ENCODE peak calls at places on chromosomes 11 and 22, in nine cellular contexts. B, K, O, A, N, H, R, P and U are unnamed samples.

GRCh38 chr22:28989912-28990311 is 71.7 kb downstream of the C22orf31 start:
- DNase-seq in N (no peak), O (no peak), P (no peak), K (no peak), R (no peak), B (no peak), A (no peak), H (no peak), U (no peak)

GRCh38 chr11:92406472-92406871 is 181.9 kb downstream of the FAT3 start:
- DNase-seq in O (no peak), B (no peak), H (no peak), A (no peak), N (no peak), R (no peak), K (no peak), P (no peak), U (no peak)

GRCh38 chr11:85961130-85961529 is 105.9 kb downstream of the CCDC83 start:
- DNase-seq in O (no peak), K (no peak), H (no peak), R (no peak), A (no peak), B (no peak), N (no peak), P (no peak), U (no peak)

GRCh38 chr11:111297696-111298095 is 650 bp upstream of the POU2AF3 start:
- DNase-seq in O (no peak), K (no peak), R (no peak), B (no peak), P (no peak), A (no peak), H (no peak), N (no peak), U (no peak)

GRCh38 chr22:17949926-17950473 is 74.4 kb downstream of the MICAL3 start:
- DNase-seq in B (no peak), R (no peak), A (no peak), K (no peak), H (no peak), N (no peak), O (no peak), P (no peak), U (no peak)

GRCh38 chr11:79078999-79079398 is 361.8 kb downstream of the TENM4 start:
- DNase-seq in P (no peak), N (no peak), H (no peak), O (no peak), R (no peak), K (no peak), A (no peak), B (no peak), U (no peak)

GRCh38 chr11:65576867-65577755 is 1.3 kb downstream of the EHBP1L1 start:
- DNase-seq in H (no peak), B (peak; percentile 51), N (peak; percentile 95), A (no peak), P (peak; percentile 51), K (peak; percentile 78), O (peak; percentile 45), R (no peak), U (no peak)

GRCh38 chr11:83681045-83681781 is 395.0 kb upstream of the CCDC90B start:
- DNase-seq in P (peak; percentile 1), O (no peak), R (peak; percentile 15), N (no peak), B (no peak), K (no peak), A (no peak), H (no peak), U (no peak)

GRCh38 chr22:29310863-29311339 is 4.5 kb downstream of the GAS2L1 start:
- DNase-seq in O (peak; percentile 98), A (peak; percentile 58), B (peak; percentile 98), N (peak; percentile 100), R (no peak), K (peak; percentile 97), H (peak; percentile 98), P (peak; percentile 98), U (peak; percentile 96)

GRCh38 chr11:119518746-119519382 is 95.9 kb upstream of the THY1 start:
- DNase-seq in R (no peak), N (no peak), P (peak; percentile 53), H (peak; percentile 47), K (no peak), B (peak; percentile 66), O (peak; percentile 45), A (peak; percentile 42), U (no peak)

GRCh38 chr11:5324197-5324596 is at the start of gene OR51B2:
- DNase-seq in N (no peak), P (no peak), H (no peak), A (no peak), K (no peak), O (no peak), R (no peak), B (no peak), U (no peak)

DNA sequence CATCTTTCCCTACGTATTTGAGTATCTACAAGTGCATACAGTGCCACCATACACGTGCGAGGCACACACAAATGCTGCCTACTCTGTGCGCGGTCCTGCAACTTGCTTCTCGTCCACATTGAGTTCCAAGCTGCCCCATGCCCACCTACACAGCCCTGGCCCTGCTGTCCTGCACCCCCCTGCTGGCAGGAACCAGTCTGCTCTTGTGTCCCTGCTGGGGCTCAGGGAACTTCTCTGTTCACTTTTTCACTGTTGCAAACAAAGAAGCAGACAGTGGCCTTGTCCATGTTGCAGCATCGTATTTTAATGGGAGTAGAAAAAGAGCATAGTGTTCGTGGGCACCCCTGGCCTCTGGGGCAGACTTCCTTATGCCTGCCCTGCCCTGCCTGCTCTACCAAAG is 14.0 kb downstream of the CPT1A start:
- DNase-seq in A (no peak), R (no peak), N (no peak), O (no peak), P (no peak), H (no peak), B (no peak), K (no peak), U (no peak)
- TF ChIP-seq CTCF in A (no peak), R (no peak), N (no peak), O (no peak), P (no peak), H (peak; percentile 41), B (no peak), K (no peak), U (no peak)

GRCh38 chr11:64161037-64161436 is 4.9 kb downstream of the MACROD1 start:
- DNase-seq in N (no peak), O (no peak), K (no peak), B (no peak), H (no peak), P (no peak), A (no peak), R (no peak), U (no peak)

GRCh38 chr11:64153831-64154230 is 12.1 kb downstream of the MACROD1 start:
- DNase-seq in N (no peak), H (no peak), B (no peak), R (no peak), A (no peak), O (no peak), P (no peak), K (no peak), U (no peak)

GRCh38 chr11:64157987-64158386 is 7.9 kb downstream of the MACROD1 start:
- DNase-seq in B (no peak), H (no peak), R (no peak), K (no peak), P (no peak), O (no peak), A (no peak), N (no peak), U (no peak)

GRCh38 chr11:64152841-64153691 is 12.8 kb downstream of the MACROD1 start:
- DNase-seq in A (peak; percentile 81), B (peak; percentile 54), K (peak; percentile 80), H (peak; percentile 18), P (peak; percentile 42), R (peak; percentile 61), O (peak; percentile 29), N (peak; percentile 93), U (peak; percentile 57)

DNA sequence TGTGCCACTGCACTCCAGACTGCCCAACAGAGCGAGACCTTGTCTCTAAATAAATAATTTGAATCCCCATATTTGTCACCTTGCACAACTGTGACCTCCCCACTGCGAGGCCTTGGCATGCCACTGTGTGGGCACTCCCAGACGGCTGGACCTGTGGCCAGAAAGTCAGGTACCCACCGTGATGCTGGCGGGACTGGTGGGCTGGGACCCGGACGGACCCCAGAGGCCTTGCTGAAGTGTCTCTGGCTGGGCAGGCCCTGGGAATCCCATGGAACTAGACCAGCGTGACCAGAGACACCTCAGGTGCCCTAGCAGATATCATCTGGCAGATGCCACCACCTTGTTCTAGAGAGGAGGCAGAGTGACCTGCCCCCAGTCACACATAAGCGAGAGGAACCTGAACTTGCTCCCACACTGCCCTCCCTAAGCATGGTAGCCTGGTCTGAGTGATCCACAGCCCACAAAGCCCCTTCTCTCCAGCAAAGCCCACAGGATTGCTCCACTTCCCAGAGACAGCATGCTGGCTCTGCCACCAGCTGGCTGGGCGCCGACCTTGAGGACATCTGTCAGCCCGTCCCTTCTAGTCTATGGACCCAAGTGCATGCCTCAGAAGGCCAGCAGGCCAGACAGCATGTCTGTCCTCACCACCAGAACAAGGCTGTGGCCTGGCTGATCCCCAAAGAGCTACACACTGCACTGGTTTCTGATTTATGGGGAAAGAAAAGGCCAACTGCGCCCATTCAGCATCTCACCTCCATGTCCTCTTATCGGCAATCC is 9.5 kb downstream of the MACROD1 start:
- DNase-seq in R (no peak), B (no peak), A (no peak), N (no peak), K (no peak), O (no peak), P (no peak), H (no peak), U (peak; percentile 72)
- TF ChIP-seq CTCF in R (no peak), B (no peak), A (no peak), N (no peak), K (no peak), O (no peak), P (no peak), H (no peak), U (no peak)

GRCh38 chr22:48554893-48555552 is 1272.7 kb downstream of the BRD1 start:
- DNase-seq in H (no peak), R (no peak), O (no peak), K (no peak), B (no peak), N (no peak), P (no peak), A (peak; percentile 26), U (no peak)
- TF ChIP-seq CTCF in H (no peak), R (no peak), O (no peak), K (no peak), B (no peak), N (no peak), P (no peak), A (peak; percentile 41), U (no peak)

DNA sequence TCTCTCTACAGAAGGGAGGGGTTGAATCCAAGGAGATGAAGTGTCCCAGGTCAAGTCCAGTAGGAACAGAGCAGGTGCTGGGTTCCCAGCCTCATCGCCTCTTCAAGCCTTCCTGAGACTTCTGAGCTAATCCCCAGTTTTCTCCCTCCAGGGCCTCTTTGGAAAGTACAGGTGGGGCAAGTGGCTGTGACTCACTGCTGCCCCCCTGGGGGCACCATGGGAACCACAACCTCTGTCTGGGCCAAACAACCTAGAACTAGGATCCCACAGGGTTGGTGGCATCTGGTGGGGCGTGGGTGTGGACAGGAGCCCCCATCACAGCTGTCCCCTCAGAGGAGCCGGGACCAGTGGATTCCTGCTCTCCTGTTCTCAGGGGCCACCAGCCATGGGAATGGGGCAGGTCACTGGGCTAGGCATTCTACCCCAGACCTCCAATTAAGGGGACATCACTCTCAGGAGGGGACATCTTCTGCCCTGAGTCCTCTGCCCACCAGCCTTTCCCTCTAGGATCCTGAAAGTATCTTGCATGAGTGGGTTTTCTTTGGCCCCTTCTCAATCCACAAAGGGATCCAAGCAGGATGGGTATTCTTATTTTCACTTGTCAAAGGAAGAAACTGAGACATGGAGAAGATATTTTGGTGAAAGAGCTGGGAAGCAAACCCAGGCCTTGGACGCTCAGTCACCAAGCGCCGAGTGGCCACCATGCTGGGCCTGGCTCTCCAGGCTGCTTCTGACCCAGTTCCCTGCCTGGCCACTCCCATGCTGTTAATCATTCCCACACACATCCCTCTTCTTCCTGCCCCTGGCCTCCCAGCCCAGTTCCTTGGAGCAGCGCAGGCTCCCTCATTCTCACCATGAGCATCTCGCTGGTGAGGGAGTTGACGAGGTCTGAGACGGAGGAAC is 23.8 kb downstream of the LRRC10B start:
- DNase-seq in O (no peak), B (peak; percentile 33), R (no peak), A (peak; percentile 34), N (no peak), H (no peak), P (peak; percentile 29), K (peak; percentile 63), U (no peak)
- TF ChIP-seq CTCF in O (peak; percentile 93), B (peak; percentile 96), R (peak; percentile 95), A (peak; percentile 76), N (no peak), H (peak; percentile 92), P (peak; percentile 94), K (peak; percentile 92), U (peak; percentile 54)